ENCODE peak calls at places on chromosomes 16 and 17, in ten cellular contexts. One of them, this sample, is unnamed.

GRCh38 chr16:2820836-2821482 is 3.9 kb downstream of the PRSS21 start:
- DNase-seq in GDM1: no peak
- DNase-seq in IMR-90: no peak
- DNase-seq in progenitor cell of endocrine pancreas: no peak
- DNase-seq in HEK293T: no peak
- DNase-seq in dorsolateral prefrontal cortex: no peak
- DNase-seq in activated effector memory CD4-positive, alpha-beta T cell treated with anti-CD3 and anti-CD28 coated beads, Interleukin-2, amount 50 U/mL, for 16 hours: no peak
- DNase-seq in Daoy: no peak
- DNase-seq in Right ventricle myocardium superior: peak
- DNase-seq in C1 segment of cervical spinal cord: no peak
- DNase-seq in this sample: no peak

GRCh38 chr16:3022697-3023414 is 886 bp downstream of the HCFC1R1 start:
- DNase-seq in GDM1: peak
- DNase-seq in IMR-90: peak
- DNase-seq in progenitor cell of endocrine pancreas: no peak
- DNase-seq in HEK293T: no peak
- DNase-seq in dorsolateral prefrontal cortex: no peak
- DNase-seq in activated effector memory CD4-positive, alpha-beta T cell treated with anti-CD3 and anti-CD28 coated beads, Interleukin-2, amount 50 U/mL, for 16 hours: no peak
- DNase-seq in Daoy: no peak
- DNase-seq in Right ventricle myocardium superior: no peak
- DNase-seq in C1 segment of cervical spinal cord: no peak
- DNase-seq in this sample: no peak

GRCh38 chr17:82881900-82882714 is 42.3 kb upstream of the ZNF750 start:
- DNase-seq in GDM1: no peak
- DNase-seq in IMR-90: no peak
- DNase-seq in progenitor cell of endocrine pancreas: no peak
- DNase-seq in HEK293T: no peak
- DNase-seq in dorsolateral prefrontal cortex: no peak
- DNase-seq in activated effector memory CD4-positive, alpha-beta T cell treated with anti-CD3 and anti-CD28 coated beads, Interleukin-2, amount 50 U/mL, for 16 hours: no peak
- DNase-seq in Daoy: no peak
- DNase-seq in Right ventricle myocardium superior: peak
- DNase-seq in C1 segment of cervical spinal cord: peak
- DNase-seq in this sample: no peak

GRCh38 chr17:61454932-61455753 is 2.9 kb downstream of the TBX4 start:
- DNase-seq in GDM1: no peak
- DNase-seq in IMR-90: no peak
- DNase-seq in progenitor cell of endocrine pancreas: no peak
- DNase-seq in HEK293T: no peak
- DNase-seq in dorsolateral prefrontal cortex: no peak
- DNase-seq in activated effector memory CD4-positive, alpha-beta T cell treated with anti-CD3 and anti-CD28 coated beads, Interleukin-2, amount 50 U/mL, for 16 hours: no peak
- DNase-seq in Daoy: no peak
- DNase-seq in Right ventricle myocardium superior: peak
- DNase-seq in C1 segment of cervical spinal cord: no peak
- DNase-seq in this sample: no peak

GRCh38 chr17:51165680-51166197 is 472 bp upstream of the NME2 start:
- DNase-seq in GDM1: no peak
- DNase-seq in IMR-90: peak
- DNase-seq in progenitor cell of endocrine pancreas: peak
- DNase-seq in HEK293T: peak
- DNase-seq in dorsolateral prefrontal cortex: no peak
- DNase-seq in activated effector memory CD4-positive, alpha-beta T cell treated with anti-CD3 and anti-CD28 coated beads, Interleukin-2, amount 50 U/mL, for 16 hours: no peak
- DNase-seq in Daoy: peak
- DNase-seq in Right ventricle myocardium superior: peak
- DNase-seq in C1 segment of cervical spinal cord: no peak
- DNase-seq in this sample: peak

GRCh38 chr17:82563318-82563717 is 43.8 kb downstream of the FOXK2 start:
- DNase-seq in GDM1: no peak
- DNase-seq in IMR-90: no peak
- DNase-seq in progenitor cell of endocrine pancreas: no peak
- DNase-seq in HEK293T: no peak
- DNase-seq in dorsolateral prefrontal cortex: no peak
- DNase-seq in activated effector memory CD4-positive, alpha-beta T cell treated with anti-CD3 and anti-CD28 coated beads, Interleukin-2, amount 50 U/mL, for 16 hours: no peak
- DNase-seq in Daoy: no peak
- DNase-seq in Right ventricle myocardium superior: no peak
- DNase-seq in C1 segment of cervical spinal cord: no peak
- DNase-seq in this sample: no peak

GRCh38 chr17:80272366-80272765 is 11.7 kb downstream of the RNF213 start:
- DNase-seq in GDM1: no peak
- DNase-seq in IMR-90: no peak
- DNase-seq in progenitor cell of endocrine pancreas: no peak
- DNase-seq in HEK293T: no peak
- DNase-seq in dorsolateral prefrontal cortex: no peak
- DNase-seq in activated effector memory CD4-positive, alpha-beta T cell treated with anti-CD3 and anti-CD28 coated beads, Interleukin-2, amount 50 U/mL, for 16 hours: no peak
- DNase-seq in Daoy: no peak
- DNase-seq in Right ventricle myocardium superior: no peak
- DNase-seq in C1 segment of cervical spinal cord: no peak
- DNase-seq in this sample: no peak

GRCh38 chr17:41176744-41177387 is 1.2 kb downstream of the KRTAP4-2 start:
- DNase-seq in GDM1: no peak
- DNase-seq in IMR-90: no peak
- DNase-seq in progenitor cell of endocrine pancreas: no peak
- DNase-seq in HEK293T: no peak
- DNase-seq in dorsolateral prefrontal cortex: no peak
- DNase-seq in activated effector memory CD4-positive, alpha-beta T cell treated with anti-CD3 and anti-CD28 coated beads, Interleukin-2, amount 50 U/mL, for 16 hours: no peak
- DNase-seq in Daoy: no peak
- DNase-seq in Right ventricle myocardium superior: no peak
- DNase-seq in C1 segment of cervical spinal cord: no peak
- DNase-seq in this sample: no peak

GRCh38 chr17:14355556-14355955 is 54.7 kb downstream of the HS3ST3B1 start:
- DNase-seq in GDM1: no peak
- DNase-seq in IMR-90: no peak
- DNase-seq in progenitor cell of endocrine pancreas: no peak
- DNase-seq in HEK293T: no peak
- DNase-seq in dorsolateral prefrontal cortex: no peak
- DNase-seq in activated effector memory CD4-positive, alpha-beta T cell treated with anti-CD3 and anti-CD28 coated beads, Interleukin-2, amount 50 U/mL, for 16 hours: no peak
- DNase-seq in Daoy: peak
- DNase-seq in Right ventricle myocardium superior: no peak
- DNase-seq in C1 segment of cervical spinal cord: no peak
- DNase-seq in this sample: no peak

GRCh38 chr16:85420501-85421337 is 192.4 kb upstream of the GSE1 start:
- DNase-seq in GDM1: no peak
- DNase-seq in IMR-90: peak
- DNase-seq in progenitor cell of endocrine pancreas: peak
- DNase-seq in HEK293T: peak
- DNase-seq in dorsolateral prefrontal cortex: peak
- DNase-seq in activated effector memory CD4-positive, alpha-beta T cell treated with anti-CD3 and anti-CD28 coated beads, Interleukin-2, amount 50 U/mL, for 16 hours: peak
- DNase-seq in Daoy: peak
- DNase-seq in Right ventricle myocardium superior: peak
- DNase-seq in C1 segment of cervical spinal cord: no peak
- DNase-seq in this sample: peak

GRCh38 chr17:79561486-79562116 is 49.2 kb downstream of the RBFOX3 start:
- DNase-seq in GDM1: no peak
- DNase-seq in IMR-90: no peak
- DNase-seq in progenitor cell of endocrine pancreas: no peak
- DNase-seq in HEK293T: no peak
- DNase-seq in dorsolateral prefrontal cortex: no peak
- DNase-seq in activated effector memory CD4-positive, alpha-beta T cell treated with anti-CD3 and anti-CD28 coated beads, Interleukin-2, amount 50 U/mL, for 16 hours: no peak
- DNase-seq in Daoy: no peak
- DNase-seq in Right ventricle myocardium superior: no peak
- DNase-seq in C1 segment of cervical spinal cord: no peak
- DNase-seq in this sample: no peak

GRCh38 chr17:61177351-61177750 is 222.3 kb upstream of the TBX2 start:
- DNase-seq in GDM1: no peak
- DNase-seq in IMR-90: no peak
- DNase-seq in progenitor cell of endocrine pancreas: no peak
- DNase-seq in HEK293T: no peak
- DNase-seq in dorsolateral prefrontal cortex: no peak
- DNase-seq in activated effector memory CD4-positive, alpha-beta T cell treated with anti-CD3 and anti-CD28 coated beads, Interleukin-2, amount 50 U/mL, for 16 hours: no peak
- DNase-seq in Daoy: no peak
- DNase-seq in Right ventricle myocardium superior: no peak
- DNase-seq in C1 segment of cervical spinal cord: no peak
- DNase-seq in this sample: no peak

GRCh38 chr16:82936941-82937551 is 310.3 kb downstream of the CDH13 start:
- DNase-seq in GDM1: no peak
- DNase-seq in IMR-90: peak
- DNase-seq in progenitor cell of endocrine pancreas: no peak
- DNase-seq in HEK293T: no peak
- DNase-seq in dorsolateral prefrontal cortex: no peak
- DNase-seq in activated effector memory CD4-positive, alpha-beta T cell treated with anti-CD3 and anti-CD28 coated beads, Interleukin-2, amount 50 U/mL, for 16 hours: no peak
- DNase-seq in Daoy: peak
- DNase-seq in Right ventricle myocardium superior: no peak
- DNase-seq in C1 segment of cervical spinal cord: no peak
- DNase-seq in this sample: no peak

GRCh38 chr16:57863434-57864160 is 61.3 kb upstream of the KIFC3 start:
- DNase-seq in GDM1: no peak
- DNase-seq in IMR-90: peak
- DNase-seq in progenitor cell of endocrine pancreas: no peak
- DNase-seq in HEK293T: peak
- DNase-seq in dorsolateral prefrontal cortex: peak
- DNase-seq in activated effector memory CD4-positive, alpha-beta T cell treated with anti-CD3 and anti-CD28 coated beads, Interleukin-2, amount 50 U/mL, for 16 hours: no peak
- DNase-seq in Daoy: peak
- DNase-seq in Right ventricle myocardium superior: peak
- DNase-seq in C1 segment of cervical spinal cord: peak
- DNase-seq in this sample: no peak

GRCh38 chr16:78727536-78727935 is 628.1 kb downstream of the WWOX start:
- DNase-seq in GDM1: no peak
- DNase-seq in IMR-90: no peak
- DNase-seq in progenitor cell of endocrine pancreas: no peak
- DNase-seq in HEK293T: peak
- DNase-seq in dorsolateral prefrontal cortex: no peak
- DNase-seq in activated effector memory CD4-positive, alpha-beta T cell treated with anti-CD3 and anti-CD28 coated beads, Interleukin-2, amount 50 U/mL, for 16 hours: no peak
- DNase-seq in Daoy: no peak
- DNase-seq in Right ventricle myocardium superior: no peak
- DNase-seq in C1 segment of cervical spinal cord: no peak
- DNase-seq in this sample: no peak

GRCh38 chr17:56624315-56624714 is 30.8 kb downstream of the NOG start:
- DNase-seq in GDM1: no peak
- DNase-seq in IMR-90: no peak
- DNase-seq in progenitor cell of endocrine pancreas: no peak
- DNase-seq in HEK293T: no peak
- DNase-seq in dorsolateral prefrontal cortex: no peak
- DNase-seq in activated effector memory CD4-positive, alpha-beta T cell treated with anti-CD3 and anti-CD28 coated beads, Interleukin-2, amount 50 U/mL, for 16 hours: no peak
- DNase-seq in Daoy: no peak
- DNase-seq in Right ventricle myocardium superior: no peak
- DNase-seq in C1 segment of cervical spinal cord: no peak
- DNase-seq in this sample: no peak

GRCh38 chr17:69853533-69854262 is 221.3 kb upstream of the KCNJ16 start:
- DNase-seq in GDM1: no peak
- DNase-seq in IMR-90: no peak
- DNase-seq in progenitor cell of endocrine pancreas: no peak
- DNase-seq in HEK293T: no peak
- DNase-seq in dorsolateral prefrontal cortex: no peak
- DNase-seq in activated effector memory CD4-positive, alpha-beta T cell treated with anti-CD3 and anti-CD28 coated beads, Interleukin-2, amount 50 U/mL, for 16 hours: no peak
- DNase-seq in Daoy: no peak
- DNase-seq in Right ventricle myocardium superior: no peak
- DNase-seq in C1 segment of cervical spinal cord: no peak
- DNase-seq in this sample: no peak

GRCh38 chr16:56547120-56547948 is 17.5 kb upstream of the MT4 start:
- DNase-seq in GDM1: no peak
- DNase-seq in IMR-90: peak
- DNase-seq in progenitor cell of endocrine pancreas: no peak
- DNase-seq in HEK293T: no peak
- DNase-seq in dorsolateral prefrontal cortex: peak
- DNase-seq in activated effector memory CD4-positive, alpha-beta T cell treated with anti-CD3 and anti-CD28 coated beads, Interleukin-2, amount 50 U/mL, for 16 hours: no peak
- DNase-seq in Daoy: peak
- DNase-seq in Right ventricle myocardium superior: no peak
- DNase-seq in C1 segment of cervical spinal cord: peak
- DNase-seq in this sample: no peak

GRCh38 chr16:75250809-75251279 is 580 bp downstream of the BCAR1 start:
- DNase-seq in GDM1: no peak
- DNase-seq in IMR-90: no peak
- DNase-seq in progenitor cell of endocrine pancreas: peak
- DNase-seq in HEK293T: peak
- DNase-seq in dorsolateral prefrontal cortex: no peak
- DNase-seq in activated effector memory CD4-positive, alpha-beta T cell treated with anti-CD3 and anti-CD28 coated beads, Interleukin-2, amount 50 U/mL, for 16 hours: no peak
- DNase-seq in Daoy: no peak
- DNase-seq in Right ventricle myocardium superior: peak
- DNase-seq in C1 segment of cervical spinal cord: no peak
- DNase-seq in this sample: no peak

GRCh38 chr16:62201911-62202310 is 165.7 kb upstream of the CDH8 start:
- DNase-seq in GDM1: no peak
- DNase-seq in IMR-90: no peak
- DNase-seq in progenitor cell of endocrine pancreas: no peak
- DNase-seq in HEK293T: no peak
- DNase-seq in dorsolateral prefrontal cortex: no peak
- DNase-seq in activated effector memory CD4-positive, alpha-beta T cell treated with anti-CD3 and anti-CD28 coated beads, Interleukin-2, amount 50 U/mL, for 16 hours: no peak
- DNase-seq in Daoy: no peak
- DNase-seq in Right ventricle myocardium superior: no peak
- DNase-seq in C1 segment of cervical spinal cord: no peak
- DNase-seq in this sample: no peak

This sample was measured in RWPE2.